ENCODE peak calls at places on chromosomes 1 and 21, in six cellular contexts. One of them, this sample, is unnamed.

GRCh38 chr1:240136402-240136801 is 44.7 kb downstream of the FMN2 start:
- DNase-seq in heart right ventricle: no peak
- DNase-seq in A549: no peak
- DNase-seq in uterus: no peak
- DNase-seq in GM12878: no peak
- DNase-seq in MM.1S: no peak
- DNase-seq in this sample: no peak

GRCh38 chr1:87355894-87356293 is 27.2 kb downstream of the LMO4 start:
- DNase-seq in heart right ventricle: no peak
- DNase-seq in A549: no peak
- DNase-seq in uterus: no peak
- DNase-seq in GM12878: no peak
- DNase-seq in MM.1S: no peak
- DNase-seq in this sample: no peak

GRCh38 chr1:244049142-244049968 is 1.7 kb upstream of the ZBTB18 start:
- DNase-seq in heart right ventricle: peak; percentile 57
- DNase-seq in A549: peak; percentile 38
- DNase-seq in uterus: peak; percentile 31
- DNase-seq in GM12878: no peak
- DNase-seq in MM.1S: peak; percentile 37
- DNase-seq in this sample: peak; percentile 47

GRCh38 chr1:153422450-153423068 is 6.2 kb downstream of the S100A7A start:
- DNase-seq in heart right ventricle: peak; percentile 61
- DNase-seq in A549: peak; percentile 45
- DNase-seq in uterus: peak; percentile 51
- DNase-seq in GM12878: no peak
- DNase-seq in MM.1S: peak; percentile 74
- DNase-seq in this sample: no peak

GRCh38 chr1:203036537-203036936 is 10.2 kb downstream of the PPFIA4 start:
- DNase-seq in heart right ventricle: no peak
- DNase-seq in A549: no peak
- DNase-seq in uterus: no peak
- DNase-seq in GM12878: no peak
- DNase-seq in MM.1S: no peak
- DNase-seq in this sample: no peak

GRCh38 chr1:85707267-85707989 is 805 bp downstream of the ZNHIT6 start:
- DNase-seq in heart right ventricle: no peak
- DNase-seq in A549: no peak
- DNase-seq in uterus: no peak
- DNase-seq in GM12878: no peak
- DNase-seq in MM.1S: no peak
- DNase-seq in this sample: no peak

GRCh38 chr1:212030936-212031528 is 4.3 kb downstream of the INTS7 start:
- DNase-seq in heart right ventricle: no peak
- DNase-seq in A549: peak; percentile 54
- DNase-seq in uterus: no peak
- DNase-seq in GM12878: no peak
- DNase-seq in MM.1S: no peak
- DNase-seq in this sample: no peak

GRCh38 chr1:236922190-236922589 is 82.1 kb downstream of the MT1HL1 start:
- DNase-seq in heart right ventricle: no peak
- DNase-seq in A549: no peak
- DNase-seq in uterus: no peak
- DNase-seq in GM12878: no peak
- DNase-seq in MM.1S: no peak
- DNase-seq in this sample: no peak

GRCh38 chr1:218430802-218431201 is 85.7 kb downstream of the TGFB2 start:
- DNase-seq in heart right ventricle: no peak
- DNase-seq in A549: no peak
- DNase-seq in uterus: no peak
- DNase-seq in GM12878: no peak
- DNase-seq in MM.1S: no peak
- DNase-seq in this sample: no peak

GRCh38 chr1:64327119-64327518 is 123.7 kb downstream of the UBE2U start:
- DNase-seq in heart right ventricle: no peak
- DNase-seq in A549: no peak
- DNase-seq in uterus: no peak
- DNase-seq in GM12878: no peak
- DNase-seq in MM.1S: no peak
- DNase-seq in this sample: no peak

GRCh38 chr1:156126701-156127534 is 12.4 kb downstream of the LMNA start:
- DNase-seq in heart right ventricle: no peak
- DNase-seq in A549: no peak
- DNase-seq in uterus: peak; percentile 75
- DNase-seq in GM12878: peak; percentile 86
- DNase-seq in MM.1S: peak; percentile 84
- DNase-seq in this sample: no peak

GRCh38 chr1:183330335-183330734 is 87.8 kb downstream of the NMNAT2 start:
- DNase-seq in heart right ventricle: no peak
- DNase-seq in A549: no peak
- DNase-seq in uterus: no peak
- DNase-seq in GM12878: no peak
- DNase-seq in MM.1S: no peak
- DNase-seq in this sample: no peak

GRCh38 chr1:172515927-172516326 is 17.0 kb upstream of the SUCO start:
- DNase-seq in heart right ventricle: no peak
- DNase-seq in A549: no peak
- DNase-seq in uterus: no peak
- DNase-seq in GM12878: no peak
- DNase-seq in MM.1S: no peak
- DNase-seq in this sample: no peak

GRCh38 chr1:41919764-41920397 is 1.2 kb upstream of the HIVEP3 start:
- DNase-seq in heart right ventricle: peak; percentile 60
- DNase-seq in A549: no peak
- DNase-seq in uterus: no peak
- DNase-seq in GM12878: peak; percentile 55
- DNase-seq in MM.1S: peak; percentile 85
- DNase-seq in this sample: no peak
- H3K27ac ChIP-seq in heart right ventricle: no peak overlapping the region
- H3K27ac ChIP-seq in A549: peak overlapping the region; percentile 53
- H3K27ac ChIP-seq in uterus: no peak overlapping the region
- H3K27ac ChIP-seq in GM12878: peak overlapping the region; percentile 62
- H3K27ac ChIP-seq in MM.1S: peak overlapping the region; percentile 82
- H3K27ac ChIP-seq in this sample: no peak overlapping the region

DNA sequence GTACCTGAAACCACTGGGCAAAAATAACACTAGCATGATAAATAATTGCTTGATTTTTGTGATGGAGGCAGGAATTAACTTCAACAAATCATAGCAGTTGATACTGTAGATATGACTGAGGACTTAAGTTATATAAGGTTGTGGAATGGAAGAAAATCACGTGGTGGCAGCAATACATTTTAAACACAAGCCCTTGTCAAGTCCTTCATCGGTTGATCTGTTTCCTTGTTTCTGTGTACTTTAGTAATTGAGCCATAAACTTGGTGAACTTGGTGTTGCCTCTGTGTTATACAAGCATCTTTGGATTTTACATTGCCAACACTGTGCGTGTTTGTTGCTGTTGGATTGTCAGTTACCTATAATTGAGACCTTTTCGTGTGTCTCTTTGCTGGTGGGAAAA is 114.4 kb downstream of the CAMTA1 start:
- DNase-seq in heart right ventricle: no peak
- DNase-seq in A549: no peak
- DNase-seq in uterus: no peak
- DNase-seq in GM12878: no peak
- DNase-seq in MM.1S: no peak
- DNase-seq in this sample: no peak
- H3K27ac ChIP-seq in heart right ventricle: no peak overlapping the region
- H3K27ac ChIP-seq in A549: no peak overlapping the region
- H3K27ac ChIP-seq in uterus: no peak overlapping the region
- H3K27ac ChIP-seq in GM12878: no peak overlapping the region
- H3K27ac ChIP-seq in MM.1S: no peak overlapping the region
- H3K27ac ChIP-seq in this sample: no peak overlapping the region

GRCh38 chr21:39033878-39034589 is 149.2 kb downstream of the PSMG1 start:
- DNase-seq in heart right ventricle: no peak
- DNase-seq in A549: no peak
- DNase-seq in uterus: no peak
- DNase-seq in GM12878: no peak
- DNase-seq in MM.1S: no peak
- DNase-seq in this sample: no peak
- H3K27ac ChIP-seq in heart right ventricle: no peak overlapping the region
- H3K27ac ChIP-seq in A549: no peak overlapping the region
- H3K27ac ChIP-seq in uterus: no peak overlapping the region
- H3K27ac ChIP-seq in GM12878: no peak overlapping the region
- H3K27ac ChIP-seq in MM.1S: no peak overlapping the region
- H3K27ac ChIP-seq in this sample: no peak overlapping the region

DNA sequence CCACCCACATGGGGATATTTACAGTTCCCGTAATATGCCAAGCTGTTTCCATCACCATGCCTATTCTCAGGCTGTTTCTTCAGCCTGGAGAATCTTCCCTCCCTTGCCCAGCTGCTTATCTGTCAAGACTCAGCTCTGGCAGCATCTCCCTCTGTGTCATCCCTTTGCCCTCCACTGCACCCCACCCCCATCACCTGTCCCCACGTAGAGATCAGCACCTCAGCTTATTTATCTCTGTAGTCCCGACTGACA is 3.5 kb upstream of the AHCYL1 start:
- DNase-seq in heart right ventricle: no peak
- DNase-seq in A549: no peak
- DNase-seq in uterus: no peak
- DNase-seq in GM12878: no peak
- DNase-seq in MM.1S: no peak
- DNase-seq in this sample: no peak
- H3K27ac ChIP-seq in heart right ventricle: no peak overlapping the region
- H3K27ac ChIP-seq in A549: peak overlapping the region; percentile 95
- H3K27ac ChIP-seq in uterus: no peak overlapping the region
- H3K27ac ChIP-seq in GM12878: no peak overlapping the region
- H3K27ac ChIP-seq in MM.1S: no peak overlapping the region
- H3K27ac ChIP-seq in this sample: no peak overlapping the region

This sample was measured in caudate nucleus.